ENCODE peak calls at places on chromosomes 7 and 10, in nine cellular contexts. C is lower leg skin, J is skeletal muscle cell, Q is PC-9, X is fibroblast of lung, F is coronary artery, H is endodermal cell, P is tibial artery, A is psoas muscle. I is an unnamed sample.

GRCh38 chr10:1738950-1739349 is 1.6 kb upstream of the ADARB2 start:
- DNase-seq in Q (no peak), A (no peak), F (no peak), P (no peak), H (no peak), C (no peak), J (no peak), X (no peak), I (no peak)

GRCh38 chr7:48168159-48168558 is 3.1 kb upstream of the ABCA13 start:
- DNase-seq in A (no peak), P (no peak), Q (peak), X (peak), J (no peak), F (no peak), H (no peak), C (no peak), I (no peak)

GRCh38 chr10:73625004-73625883 is 16.0 kb downstream of the MYOZ1 start:
- DNase-seq in J (no peak), P (peak), A (no peak), X (peak), F (no peak), C (no peak), Q (peak), H (peak), I (no peak)

GRCh38 chr7:44990520-44991023 is 9.4 kb upstream of the CCM2 start:
- DNase-seq in P (no peak), X (peak), J (no peak), F (no peak), Q (no peak), C (no peak), A (no peak), H (no peak), I (no peak)

GRCh38 chr7:4667776-4668509 is 14.2 kb upstream of the FOXK1 start:
- DNase-seq in H (no peak), J (peak), X (peak), P (peak), A (no peak), Q (no peak), C (no peak), F (no peak), I (no peak)

GRCh38 chr10:12795318-12795717 is 206.2 kb downstream of the CCDC3 start:
- DNase-seq in H (no peak), A (no peak), X (no peak), C (no peak), P (no peak), Q (no peak), J (no peak), F (no peak), I (no peak)

GRCh38 chr7:1432411-1433082 is 26.7 kb downstream of the MICALL2 start:
- DNase-seq in Q (no peak), H (peak), P (peak), F (peak), X (peak), J (no peak), C (peak), A (peak), I (peak)

GRCh38 chr10:65670087-65670486 is 1255.7 kb upstream of the LRRTM3 start:
- DNase-seq in P (no peak), Q (no peak), H (no peak), C (no peak), F (no peak), X (peak), J (peak), A (no peak), I (no peak)

GRCh38 chr10:11255796-11256444 is 238.2 kb downstream of the CELF2 start:
- DNase-seq in P (no peak), A (peak), H (no peak), Q (no peak), J (no peak), C (no peak), X (no peak), F (no peak), I (peak)

GRCh38 chr7:28346972-28347371 is 65.3 kb upstream of the CREB5 start:
- DNase-seq in J (no peak), F (no peak), X (no peak), P (no peak), H (no peak), C (no peak), A (no peak), Q (peak), I (no peak)
- H3K4me3 ChIP-seq in J (no peak), F (no peak), X (no peak), P (no peak), H (no peak), C (no peak), A (no peak), Q (no peak), I (no peak)

DNA sequence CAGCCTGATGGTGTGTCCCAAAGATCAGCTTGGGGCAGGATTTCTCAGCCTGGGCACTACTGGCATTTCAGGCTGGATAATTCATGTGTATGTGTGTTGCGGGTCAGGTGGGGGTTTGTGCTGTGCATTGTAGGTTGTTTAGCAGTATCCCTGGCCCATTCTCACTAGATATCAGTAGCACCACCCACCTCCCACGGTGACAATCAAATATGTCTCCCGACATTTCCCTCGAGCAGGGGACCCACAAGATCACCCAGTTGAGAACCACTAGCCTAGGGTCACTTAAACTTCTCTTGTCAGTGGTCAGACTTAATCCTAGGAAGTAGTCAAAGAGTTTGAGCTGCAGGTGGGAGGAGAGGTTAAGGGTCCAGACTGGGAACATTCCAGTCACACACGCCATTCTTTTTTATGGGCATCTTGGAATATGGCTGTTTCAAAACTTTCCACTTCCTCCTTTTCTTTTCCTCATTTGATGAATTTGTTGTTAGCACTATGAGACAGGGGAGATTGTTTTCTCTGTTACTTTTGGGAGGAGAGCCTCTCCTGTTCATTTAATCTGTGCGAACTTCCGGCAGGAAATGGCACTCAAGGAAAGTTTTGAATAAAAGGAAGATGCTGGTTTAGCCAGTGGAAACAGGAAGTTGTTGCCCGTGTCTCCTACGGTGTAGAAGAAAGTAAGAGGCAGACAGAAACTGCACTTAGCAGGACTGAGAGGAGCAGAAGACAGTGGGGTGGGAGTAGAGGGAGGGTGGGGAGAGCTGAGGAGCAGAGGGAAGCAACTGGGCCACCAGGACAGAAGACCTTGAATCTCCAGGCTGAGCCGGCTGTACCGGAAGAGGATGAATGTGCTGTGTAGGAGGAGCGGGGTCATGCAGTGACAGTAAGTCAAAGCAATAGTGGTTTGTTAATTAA is 17.6 kb upstream of the EXOC6 start:
- DNase-seq in X (no peak), A (no peak), Q (no peak), P (no peak), H (no peak), F (no peak), C (no peak), J (no peak), I (peak)
- H3K4me3 ChIP-seq in X (no peak), A (peak), Q (no peak), P (peak), H (no peak), F (peak), C (no peak), J (no peak), I (peak)

GRCh38 chr10:33005322-33006282 is 47.6 kb upstream of the ITGB1 start:
- DNase-seq in H (peak), X (peak), C (peak), Q (peak), A (peak), J (peak), F (peak), P (peak), I (peak)

GRCh38 chr10:33009244-33010131 is 51.5 kb upstream of the ITGB1 start:
- DNase-seq in A (no peak), X (no peak), Q (no peak), F (no peak), H (no peak), C (no peak), J (no peak), P (no peak), I (no peak)

GRCh38 chr10:33006342-33006887 is 48.4 kb upstream of the ITGB1 start:
- DNase-seq in F (no peak), J (no peak), Q (no peak), A (no peak), P (peak), C (no peak), X (no peak), H (no peak), I (no peak)

GRCh38 chr10:33008499-33009243 is 50.6 kb upstream of the ITGB1 start:
- DNase-seq in J (peak), C (peak), A (no peak), P (no peak), X (peak), Q (peak), H (peak), F (no peak), I (no peak)

GRCh38 chr10:33010132-33011037 is 52.4 kb upstream of the ITGB1 start:
- DNase-seq in X (peak), F (no peak), Q (peak), P (no peak), A (no peak), J (peak), C (no peak), H (peak), I (no peak)
- H3K4me3 ChIP-seq in X (no peak), F (no peak), Q (no peak), P (no peak), A (no peak), J (no peak), C (no peak), H (no peak), I (no peak)

GRCh38 chr7:37921876-37922275 is 1.4 kb downstream of the EPDR1 start:
- DNase-seq in H (no peak), C (no peak), X (no peak), Q (no peak), F (no peak), A (no peak), P (no peak), J (no peak), I (no peak)
- H3K4me3 ChIP-seq in H (no peak), C (no peak), X (no peak), Q (peak), F (peak), A (peak), P (peak), J (no peak), I (peak)

GRCh38 chr10:72083234-72084093 is 4.9 kb downstream of the SPOCK2 start:
- DNase-seq in P (no peak), A (peak), H (no peak), F (no peak), Q (peak), J (no peak), X (no peak), C (no peak), I (no peak)
- H3K4me3 ChIP-seq in P (no peak), A (no peak), H (no peak), F (no peak), Q (no peak), J (no peak), X (no peak), C (no peak), I (no peak)

DNA sequence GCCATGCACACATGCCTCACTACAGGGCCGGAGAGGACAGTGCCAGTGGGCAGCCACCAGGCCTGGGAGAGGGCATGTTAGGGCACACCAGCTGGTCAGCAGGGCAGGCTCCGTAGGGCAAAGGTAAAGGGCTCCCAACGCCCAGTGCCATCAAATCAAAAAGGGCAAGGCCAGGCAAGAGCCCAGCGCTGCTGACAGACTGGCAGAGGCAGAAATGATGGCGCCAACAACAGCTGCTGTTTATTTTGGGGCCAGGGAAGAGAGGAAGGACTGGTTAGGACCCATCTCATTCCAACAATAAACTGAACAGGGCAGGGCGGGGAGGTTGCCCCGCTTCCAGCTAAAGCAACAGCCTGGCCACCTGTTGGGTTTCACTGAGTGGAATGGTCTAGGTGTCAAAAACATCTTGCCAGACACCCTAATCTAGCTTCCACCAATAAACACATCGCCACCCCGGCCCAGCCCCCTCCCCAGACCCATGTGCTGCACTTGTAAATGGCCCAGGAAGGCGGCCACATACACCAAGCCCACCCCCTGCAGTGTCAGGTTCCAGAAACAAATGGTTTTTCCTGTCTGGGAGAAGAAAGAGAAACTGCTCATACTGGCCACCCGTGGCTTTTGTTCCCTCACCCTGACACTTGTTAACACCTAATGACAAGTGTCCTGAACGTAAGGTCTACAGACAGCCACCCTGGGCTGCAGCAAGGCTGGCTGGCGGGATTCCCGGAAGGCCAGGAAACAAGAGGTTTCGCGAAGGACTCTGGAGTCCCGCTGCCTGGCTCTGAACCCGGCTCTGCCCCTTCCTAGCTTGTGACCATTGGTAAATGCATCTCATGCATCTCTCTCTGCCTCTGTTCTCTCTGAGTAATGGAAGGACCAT is 15.3 kb downstream of the SH3PXD2A start:
- DNase-seq in X (no peak), J (no peak), C (no peak), F (peak), A (peak), Q (no peak), H (peak), P (peak), I (peak)
- H3K4me3 ChIP-seq in X (no peak), J (no peak), C (no peak), F (no peak), A (peak), Q (no peak), H (peak), P (no peak), I (no peak)

GRCh38 chr7:103343332-103343731 is 1.2 kb downstream of the DNAJC2 start:
- DNase-seq in J (no peak), X (no peak), A (no peak), F (no peak), H (no peak), Q (no peak), P (no peak), C (no peak), I (no peak)
- H3K4me3 ChIP-seq in J (peak), X (peak), A (peak), F (peak), H (peak), Q (peak), P (peak), C (no peak), I (no peak)

GRCh38 chr10:71840177-71840711 is 10.8 kb downstream of the PSAP start:
- DNase-seq in Q (peak), A (peak), C (no peak), X (peak), P (peak), H (peak), J (peak), F (no peak), I (peak)
- H3K4me3 ChIP-seq in Q (no peak), A (peak), C (no peak), X (no peak), P (no peak), H (no peak), J (no peak), F (no peak), I (no peak)

I was measured in heart right ventricle.